ENCODE peak calls at places on chromosomes 7 and 10, in four cellular contexts. D, C, Q and X are unnamed samples.

GRCh38 chr7:106452031-106452851 is 167.5 kb upstream of the NAMPT start:
- DNase-seq in C (no peak), Q (no peak), D (no peak), X (no peak)

GRCh38 chr7:93575555-93576397 is 1.3 kb upstream of the CALCR start:
- DNase-seq in D (peak; percentile 69), C (peak; percentile 77), Q (no peak), X (no peak)

GRCh38 chr7:13845601-13846000 is 143.9 kb downstream of the ETV1 start:
- DNase-seq in Q (no peak), D (no peak), C (no peak), X (no peak)

GRCh38 chr7:128812514-128813168 is 17.6 kb upstream of the FLNC start:
- DNase-seq in D (no peak), C (peak; percentile 62), Q (no peak), X (no peak)

GRCh38 chr7:47327698-47328391 is 254.1 kb downstream of the TNS3 start:
- DNase-seq in C (peak; percentile 96), Q (no peak), D (peak; percentile 96), X (peak; percentile 85)

GRCh38 chr10:124727389-124727960 is 16.7 kb downstream of the FAM53B start:
- DNase-seq in C (no peak), D (no peak), Q (no peak), X (peak; percentile 20)

GRCh38 chr10:115861864-115862263 is 411.1 kb downstream of the GFRA1 start:
- DNase-seq in D (no peak), Q (no peak), C (no peak), X (no peak)

GRCh38 chr10:132708936-132709335 is 77.0 kb downstream of the NKX6-2 start:
- DNase-seq in D (peak; percentile 51), C (peak; percentile 27), Q (no peak), X (no peak)

GRCh38 chr7:25636871-25637283 is 408.6 kb upstream of the NPVF start:
- DNase-seq in Q (no peak), C (no peak), D (no peak), X (peak; percentile 59)

GRCh38 chr7:41130596-41131236 is 572.2 kb downstream of the INHBA start:
- DNase-seq in C (no peak), Q (no peak), D (peak; percentile 62), X (no peak)

GRCh38 chr7:150479023-150479716 is 28.7 kb downstream of the GIMAP8 start:
- DNase-seq in C (no peak), Q (peak; percentile 85), D (no peak), X (no peak)

GRCh38 chr7:124084024-124084423 is 51.2 kb upstream of the TMEM229A start:
- DNase-seq in D (no peak), C (no peak), Q (no peak), X (no peak)

GRCh38 chr7:43234968-43235367 is 122.5 kb downstream of the HECW1 start:
- DNase-seq in C (no peak), D (no peak), Q (no peak), X (no peak)

GRCh38 chr10:26372513-26373354 is 65.4 kb upstream of the APBB1IP start:
- DNase-seq in D (no peak), Q (no peak), C (no peak), X (no peak)

GRCh38 chr10:132906836-132907235 is 35.5 kb downstream of the CFAP46 start:
- DNase-seq in D (peak; percentile 59), C (no peak), Q (no peak), X (peak; percentile 14)

GRCh38 chr7:142481548-142481947 is 223.7 kb upstream of the PRSS58 start:
- DNase-seq in C (peak; percentile 33), Q (no peak), D (no peak), X (no peak)

GRCh38 chr7:821688-822087 is 10.6 kb upstream of the SUN1 start:
- DNase-seq in D (peak; percentile 41), Q (no peak), C (no peak), X (no peak)

GRCh38 chr10:61063035-61063434 is 119.0 kb upstream of the RHOBTB1 start:
- DNase-seq in Q (no peak), C (no peak), D (no peak), X (no peak)

GRCh38 chr7:103637080-103637479 is 191.1 kb upstream of the SLC26A5 start:
- DNase-seq in Q (no peak), D (no peak), C (no peak), X (no peak)

GRCh38 chr7:34162017-34162565 is 256.8 kb downstream of the BMPER start:
- DNase-seq in D (no peak), C (no peak), Q (no peak), X (no peak)

GRCh38 chr10:110704906-110705476 is 60.9 kb downstream of the RBM20 start:
- DNase-seq in D (no peak), C (no peak), Q (no peak), X (no peak)

GRCh38 chr7:117986645-117987269 is 113.5 kb upstream of the CTTNBP2 start:
- DNase-seq in Q (no peak), D (no peak), C (no peak), X (no peak)

GRCh38 chr10:132259674-132260073 is 48.1 kb downstream of the STK32C start:
- DNase-seq in D (no peak), C (no peak), Q (no peak), X (no peak)

GRCh38 chr7:41695661-41696322 is 7.1 kb downstream of the INHBA start:
- DNase-seq in Q (no peak), D (no peak), C (no peak), X (no peak)

GRCh38 chr7:42624471-42624870 is 287.4 kb downstream of the C7orf25 start:
- DNase-seq in Q (no peak), D (no peak), C (no peak), X (no peak)

GRCh38 chr7:22420008-22420407 is 63.1 kb upstream of the RAPGEF5 start:
- DNase-seq in D (no peak), C (no peak), Q (no peak), X (no peak)
- H3K4me3 ChIP-seq in D (no peak overlapping the region), C (no peak overlapping the region), Q (no peak overlapping the region), X (no peak overlapping the region)

GRCh38 chr7:22167482-22167881 is 189.5 kb downstream of the RAPGEF5 start:
- DNase-seq in Q (no peak), D (no peak), C (no peak), X (no peak)
- H3K36me3 ChIP-seq in Q (no peaks in the 10 kb centered on the region), D (no peaks in the 10 kb centered on the region), C (peaks cover 18% of the 10 kb centered on the region), X (no peaks in the 10 kb centered on the region)

DNA sequence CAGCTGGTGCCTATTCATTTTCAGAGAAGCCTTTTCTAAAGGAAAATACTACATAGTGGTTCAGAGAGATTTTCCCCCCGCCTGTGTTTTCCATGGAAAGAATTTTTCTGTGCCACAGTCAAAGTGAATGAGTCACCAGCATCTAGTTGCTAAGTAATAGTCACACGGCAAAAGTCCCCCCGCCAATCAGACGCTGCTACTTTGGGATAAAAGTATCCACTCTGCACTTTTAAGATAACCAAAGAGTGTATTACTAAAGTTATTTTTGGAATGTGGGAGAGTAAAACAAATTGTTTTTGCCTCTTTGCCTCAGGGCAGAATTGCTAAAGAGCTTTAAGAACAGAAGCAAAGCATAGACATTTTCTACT is 23.5 kb downstream of the ABLIM1 start:
- DNase-seq in C (no peak), D (peak; percentile 78), Q (no peak), X (peak; percentile 66)
- H3K4me3 ChIP-seq in C (no peak overlapping the region), D (peak overlapping the region; percentile 16), Q (no peak overlapping the region), X (no peak overlapping the region)

DNA sequence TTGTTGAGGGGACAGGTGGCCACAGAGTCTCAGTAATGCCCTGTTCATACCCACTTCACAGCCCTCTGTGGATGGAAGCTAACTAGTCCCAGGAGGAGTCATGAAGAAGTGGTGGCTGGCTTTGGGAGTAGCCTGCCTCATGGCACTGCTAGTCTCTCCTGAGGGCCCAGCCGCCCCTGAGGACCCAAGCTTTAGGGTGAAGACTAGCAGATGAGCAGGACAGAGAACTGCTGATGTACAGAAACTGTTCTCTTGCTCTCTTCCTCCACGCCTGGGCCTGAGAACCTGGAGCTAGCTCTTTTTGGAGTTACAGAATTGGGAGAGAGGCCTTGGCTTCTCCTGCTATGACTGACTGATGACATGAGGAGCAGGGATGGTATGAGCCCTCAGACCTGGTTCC is 99.2 kb downstream of the RAMP3 start:
- DNase-seq in Q (no peak), D (no peak), C (no peak), X (no peak)
- H3K36me3 ChIP-seq in Q (no peaks in the 10 kb centered on the region), D (no peaks in the 10 kb centered on the region), C (no peaks in the 10 kb centered on the region), X (no peaks in the 10 kb centered on the region)

GRCh38 chr10:32378371-32379301 is 31.7 kb upstream of the EPC1 start:
- DNase-seq in Q (peak; percentile 92), C (peak; percentile 96), D (peak; percentile 98), X (peak; percentile 90)

GRCh38 chr10:32377458-32378370 is 30.8 kb upstream of the EPC1 start:
- DNase-seq in Q (peak; percentile 77), D (no peak), C (no peak), X (no peak)

GRCh38 chr10:32381165-32381564 is 34.2 kb upstream of the EPC1 start:
- DNase-seq in C (no peak), D (no peak), Q (no peak), X (no peak)

GRCh38 chr10:32379314-32379949 is 32.5 kb upstream of the EPC1 start:
- DNase-seq in C (peak; percentile 56), D (no peak), Q (peak; percentile 70), X (no peak)

GRCh38 chr10:32379950-32380547 is 33.1 kb upstream of the EPC1 start:
- DNase-seq in C (no peak), D (no peak), Q (no peak), X (no peak)
- H3K4me3 ChIP-seq in C (peak overlapping the region; percentile 87), D (peak overlapping the region; percentile 96), Q (peak overlapping the region; percentile 92), X (no peak overlapping the region)

GRCh38 chr10:69361303-69361614 is 55.5 kb downstream of the TACR2 start:
- DNase-seq in Q (no peak), D (no peak), C (no peak), X (no peak)

GRCh38 chr10:69360485-69361302 is 56.0 kb downstream of the TACR2 start:
- DNase-seq in C (no peak), Q (no peak), D (no peak), X (peak; percentile 84)

GRCh38 chr10:69364232-69364631 is 52.5 kb downstream of the TACR2 start:
- DNase-seq in D (no peak), Q (no peak), C (no peak), X (no peak)

GRCh38 chr10:69363666-69364065 is 53.1 kb downstream of the TACR2 start:
- DNase-seq in C (no peak), D (no peak), Q (no peak), X (no peak)

DNA sequence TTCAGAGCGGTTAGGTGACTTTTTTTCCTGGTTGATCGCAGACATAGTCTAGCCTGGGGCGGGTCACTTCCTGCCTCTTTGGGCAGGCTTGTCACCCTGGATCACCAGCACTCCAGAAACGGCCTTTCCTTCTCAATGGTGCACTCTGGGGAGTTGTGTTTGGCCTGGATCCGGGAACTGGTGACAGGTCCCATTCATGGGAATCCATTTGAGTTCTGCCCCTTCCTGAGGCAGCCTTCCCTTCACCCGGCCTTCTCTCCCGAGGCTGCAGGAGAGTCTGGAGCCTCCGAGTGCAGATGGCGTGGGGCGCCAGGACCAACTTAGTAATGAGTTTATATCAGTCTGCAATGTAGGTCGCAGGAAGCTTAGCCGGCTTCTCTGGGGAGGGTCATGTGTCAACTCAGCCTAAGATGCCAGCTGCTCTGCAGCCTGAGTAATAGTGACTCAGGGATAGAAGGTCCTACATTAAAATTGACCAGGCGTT is 54.2 kb downstream of the TACR2 start:
- DNase-seq in D (no peak), C (no peak), Q (peak; percentile 37), X (no peak)
- H3K36me3 ChIP-seq in D (no peaks in the 10 kb centered on the region), C (peaks cover 6% of the 10 kb centered on the region), Q (peaks cover 8% of the 10 kb centered on the region), X (no peaks in the 10 kb centered on the region)

GRCh38 chr7:132614428-132615076 is 38.3 kb upstream of the PLXNA4 start:
- DNase-seq in D (peak; percentile 74), Q (no peak), C (peak; percentile 90), X (peak; percentile 44)
- H3K4me3 ChIP-seq in D (peak overlapping the region; percentile 15), Q (no peak overlapping the region), C (no peak overlapping the region), X (no peak overlapping the region)

GRCh38 chr10:119903946-119904666 is 11.6 kb downstream of the SEC23IP start:
- DNase-seq in C (no peak), D (no peak), Q (no peak), X (no peak)
- H3K36me3 ChIP-seq in C (peaks cover 79% of the 10 kb centered on the region), D (peaks cover 38% of the 10 kb centered on the region), Q (peaks cover 11% of the 10 kb centered on the region), X (no peaks in the 10 kb centered on the region)